ENCODE peak calls at places on chromosomes 3 and 15, in six cellular contexts. X is IMR-90; Y is fibroblast of lung; D is EL; M is AG04450; J is stimulated activated CD4-positive, alpha-beta T cell treated with anti-CD3 and anti-CD28 coated beads, Interleukin-1b, Interleukin-23, amount 100 ng/mL, for 1 hour. R is an unnamed sample.

GRCh38 chr3:10224794-10225660 is 23.2 kb upstream of the TATDN2 start:
- DNase-seq in X (peak), M (no peak), D (peak), Y (peak), J (no peak), R (peak)

GRCh38 chr15:75578206-75578947 is 738 bp downstream of the PTPN9 start:
- DNase-seq in D (no peak), M (no peak), J (no peak), X (no peak), Y (peak), R (peak)

GRCh38 chr3:187139126-187139894 is at the start of gene RPL39L:
- DNase-seq in D (peak), Y (peak), X (peak), J (peak), M (peak), R (peak)

GRCh38 chr15:91974321-91974720 is 120.8 kb downstream of the SLCO3A1 start:
- DNase-seq in X (no peak), M (no peak), Y (no peak), J (no peak), D (no peak), R (no peak)

GRCh38 chr3:169515132-169515531 is 148.4 kb downstream of the MECOM start:
- DNase-seq in D (no peak), M (no peak), J (no peak), X (no peak), Y (no peak), R (no peak)

GRCh38 chr3:10169000-10169496 is 4.3 kb downstream of the IRAK2 start:
- DNase-seq in M (no peak), J (no peak), Y (no peak), X (no peak), D (peak), R (peak)

GRCh38 chr15:79431636-79432344 is at the start of gene MINAR1:
- DNase-seq in D (peak), M (no peak), Y (peak), J (no peak), X (peak), R (peak)

GRCh38 chr3:77038928-77039605 is 832 bp upstream of the ROBO2 start:
- DNase-seq in X (peak), D (peak), Y (peak), J (no peak), M (no peak), R (peak)

GRCh38 chr3:178455264-178455663 is 81.0 kb upstream of the KCNMB2 start:
- DNase-seq in X (no peak), Y (peak), D (no peak), J (no peak), M (no peak), R (no peak)

GRCh38 chr3:65246561-65246960 is 558.8 kb upstream of the ADAMTS9 start:
- DNase-seq in D (no peak), M (no peak), Y (no peak), X (no peak), J (no peak), R (no peak)

GRCh38 chr15:85514413-85514812 is 134.0 kb downstream of the AKAP13 start:
- DNase-seq in J (no peak), D (no peak), X (no peak), M (no peak), Y (no peak), R (no peak)

GRCh38 chr3:45690331-45691035 is 1.3 kb downstream of the SACM1L start:
- DNase-seq in J (no peak), X (no peak), D (no peak), Y (peak), M (no peak), R (peak)

GRCh38 chr15:65939901-65940617 is 70.8 kb downstream of the RAB11A start:
- DNase-seq in X (peak), Y (peak), M (no peak), J (no peak), D (peak), R (peak)

GRCh38 chr3:184314700-184315505 is 497 bp downstream of the EIF4G1 start:
- DNase-seq in D (peak), M (no peak), Y (peak), J (no peak), X (peak), R (peak)

GRCh38 chr3:52458031-52458760 is 2.8 kb downstream of the NISCH start:
- DNase-seq in Y (no peak), D (no peak), M (no peak), J (no peak), X (no peak), R (no peak)

GRCh38 chr15:50190166-50190570 is 8.2 kb downstream of the SLC27A2 start:
- DNase-seq in J (no peak), Y (no peak), M (no peak), X (no peak), D (no peak), R (no peak)

GRCh38 chr3:97138914-97139541 is 324.6 kb downstream of the EPHA6 start:
- DNase-seq in M (no peak), D (no peak), X (no peak), Y (no peak), J (no peak), R (no peak)

GRCh38 chr3:178259703-178260102 is 276.5 kb upstream of the KCNMB2 start:
- DNase-seq in Y (no peak), D (no peak), J (no peak), X (no peak), M (no peak), R (no peak)

R was measured in EH.